ENCODE peak calls at places on chromosome 16, in nine cellular contexts. G is GM12865; C is CD8-positive, alpha-beta memory T cell; D is amniotic stem cell; O is NCI-H1105; F is stimulated activated CD8-positive, alpha-beta memory T cell treated with anti-CD3 and anti-CD28 coated beads, Interleukin-15, amount 100 ng/mL, for 24 hours; A is Jurkat, Clone E6-1; B is anterior cingulate cortex; L is KBM-7. Z is an unnamed sample.
A peak's percentile ranks its signal among the peaks of the same experiment; 100 is the strongest.

GRCh38 chr16:30090607-30091332 is 954 bp downstream of the TBX6 start:
- DNase-seq in G (no peak), F (no peak), C (no peak), B (no peak), L (no peak), D (no peak), A (no peak), O (no peak), Z (peak; percentile 72)

GRCh38 chr16:65249768-65250167 is 127.9 kb upstream of the CDH11 start:
- DNase-seq in D (no peak), C (no peak), A (no peak), F (no peak), L (no peak), G (no peak), O (no peak), B (no peak), Z (no peak)

GRCh38 chr16:66880288-66881013 is at the start of gene PDP2:
- DNase-seq in C (peak; percentile 80), L (peak; percentile 94), G (peak; percentile 98), A (peak; percentile 91), B (peak; percentile 89), O (peak; percentile 88), F (peak; percentile 62), D (peak; percentile 86), Z (peak; percentile 97)

GRCh38 chr16:89841275-89841674 is 13.0 kb downstream of the SPIRE2 start:
- DNase-seq in G (peak; percentile 61), A (peak; percentile 55), D (no peak), C (peak; percentile 53), O (no peak), F (no peak), B (no peak), L (no peak), Z (no peak)

GRCh38 chr16:53043986-53044571 is 8.6 kb downstream of the CHD9NB start:
- DNase-seq in C (no peak), O (no peak), F (no peak), G (no peak), D (no peak), L (peak; percentile 36), B (no peak), A (no peak), Z (no peak)

GRCh38 chr16:85238233-85238647 is 126.0 kb upstream of the CIBAR2 start:
- DNase-seq in O (no peak), G (no peak), L (no peak), B (peak; percentile 19), F (no peak), A (no peak), C (no peak), D (no peak), Z (no peak)

GRCh38 chr16:56327929-56328258 is 97.5 kb downstream of the AMFR start:
- DNase-seq in C (no peak), D (no peak), B (no peak), G (no peak), F (no peak), L (no peak), A (no peak), O (no peak), Z (no peak)

GRCh38 chr16:1093284-1094123 is 2.5 kb downstream of the C1QTNF8 start:
- DNase-seq in B (no peak), A (peak; percentile 28), D (no peak), O (no peak), C (no peak), G (peak; percentile 33), L (peak; percentile 37), F (no peak), Z (no peak)

GRCh38 chr16:20385844-20386832 is 18.4 kb downstream of the PDILT start:
- DNase-seq in O (no peak), C (peak; percentile 30), D (peak; percentile 40), B (peak; percentile 23), A (peak; percentile 18), F (peak; percentile 31), G (peak; percentile 54), L (peak; percentile 56), Z (no peak)

GRCh38 chr16:80666378-80667257 is 125.8 kb downstream of the DYNLRB2 start:
- DNase-seq in A (no peak), O (no peak), B (no peak), D (no peak), G (no peak), F (no peak), C (no peak), L (no peak), Z (no peak)

GRCh38 chr16:35144212-35144932 is 1685.0 kb downstream of the TP53TG3F start:
- DNase-seq in A (no peak), C (no peak), O (no peak), F (no peak), D (no peak), G (no peak), L (no peak), B (no peak), Z (no peak)

GRCh38 chr16:31455601-31456314 is 3.5 kb upstream of the ARMC5 start:
- DNase-seq in D (no peak), F (no peak), B (no peak), C (no peak), A (no peak), G (no peak), L (peak; percentile 43), O (no peak), Z (no peak)

GRCh38 chr16:19167710-19168172 is 299 bp upstream of the SYT17 start:
- DNase-seq in L (peak; percentile 85), A (no peak), G (peak; percentile 77), B (peak; percentile 64), C (no peak), O (peak; percentile 57), D (peak; percentile 21), F (peak; percentile 9), Z (peak; percentile 68)

GRCh38 chr16:89498839-89499238 is 8.5 kb upstream of the ANKRD11 start:
- DNase-seq in G (no peak), D (no peak), A (no peak), C (no peak), F (no peak), O (no peak), L (no peak), B (no peak), Z (no peak)

GRCh38 chr16:20868890-20869289 is 31.3 kb downstream of the DCUN1D3 start:
- DNase-seq in O (no peak), A (no peak), F (no peak), L (no peak), G (no peak), C (no peak), B (peak; percentile 71), D (no peak), Z (peak; percentile 85)

GRCh38 chr16:89113661-89114060 is 20.0 kb downstream of the ACSF3 start:
- DNase-seq in D (no peak), A (no peak), C (no peak), F (no peak), G (peak; percentile 76), B (no peak), L (no peak), O (no peak), Z (no peak)

GRCh38 chr16:80791411-80791810 is 13.0 kb downstream of the CDYL2 start:
- DNase-seq in O (no peak), G (no peak), L (no peak), C (no peak), B (no peak), A (no peak), D (no peak), F (no peak), Z (no peak)